ENCODE peak calls at places on chromosomes 2 and 18, in ten cellular contexts. One of them, this sample, is unnamed.

GRCh38 chr2:237407734-237408133 is 6.2 kb downstream of the COL6A3 start:
- DNase-seq in caudate nucleus: no peak
- DNase-seq in H7: no peak
- DNase-seq in hypothalamus: no peak
- DNase-seq in RCC 7860: no peak
- DNase-seq in CD8-positive, alpha-beta T cell: no peak
- DNase-seq in cardiac muscle cell: no peak
- DNase-seq in fibroblast of mammary gland: peak
- DNase-seq in NCI-H1930: no peak
- DNase-seq in NCI-H1417: no peak
- DNase-seq in this sample: no peak

GRCh38 chr2:48900321-48901014 is 144.9 kb upstream of the LHCGR start:
- DNase-seq in NCI-H1930: no peak
- DNase-seq in caudate nucleus: peak
- DNase-seq in hypothalamus: peak
- DNase-seq in cardiac muscle cell: no peak
- DNase-seq in H7: no peak
- DNase-seq in fibroblast of mammary gland: peak
- DNase-seq in RCC 7860: no peak
- DNase-seq in NCI-H1417: no peak
- DNase-seq in CD8-positive, alpha-beta T cell: no peak
- DNase-seq in this sample: no peak

GRCh38 chr2:170886391-170886790 is 42.7 kb upstream of the GORASP2 start:
- DNase-seq in fibroblast of mammary gland: peak
- DNase-seq in NCI-H1417: no peak
- DNase-seq in hypothalamus: no peak
- DNase-seq in NCI-H1930: no peak
- DNase-seq in caudate nucleus: no peak
- DNase-seq in cardiac muscle cell: no peak
- DNase-seq in H7: no peak
- DNase-seq in RCC 7860: peak
- DNase-seq in CD8-positive, alpha-beta T cell: no peak
- DNase-seq in this sample: no peak

GRCh38 chr2:36487947-36488346 is 110.0 kb downstream of the FEZ2 start:
- DNase-seq in CD8-positive, alpha-beta T cell: no peak
- DNase-seq in NCI-H1417: no peak
- DNase-seq in fibroblast of mammary gland: no peak
- DNase-seq in cardiac muscle cell: no peak
- DNase-seq in caudate nucleus: no peak
- DNase-seq in hypothalamus: no peak
- DNase-seq in NCI-H1930: no peak
- DNase-seq in RCC 7860: no peak
- DNase-seq in H7: no peak
- DNase-seq in this sample: no peak

GRCh38 chr2:111182740-111183139 is 62.0 kb downstream of the BCL2L11 start:
- DNase-seq in caudate nucleus: no peak
- DNase-seq in H7: no peak
- DNase-seq in NCI-H1930: no peak
- DNase-seq in hypothalamus: no peak
- DNase-seq in CD8-positive, alpha-beta T cell: no peak
- DNase-seq in NCI-H1417: no peak
- DNase-seq in cardiac muscle cell: no peak
- DNase-seq in RCC 7860: no peak
- DNase-seq in fibroblast of mammary gland: no peak
- DNase-seq in this sample: no peak

GRCh38 chr2:38775097-38775920 is 2.7 kb upstream of the GEMIN6 start:
- DNase-seq in caudate nucleus: no peak
- DNase-seq in hypothalamus: no peak
- DNase-seq in cardiac muscle cell: no peak
- DNase-seq in NCI-H1417: no peak
- DNase-seq in fibroblast of mammary gland: no peak
- DNase-seq in NCI-H1930: no peak
- DNase-seq in H7: no peak
- DNase-seq in CD8-positive, alpha-beta T cell: no peak
- DNase-seq in RCC 7860: no peak
- DNase-seq in this sample: no peak

GRCh38 chr2:24793752-24794477 is 690 bp downstream of the CENPO start:
- DNase-seq in RCC 7860: peak
- DNase-seq in fibroblast of mammary gland: peak
- DNase-seq in CD8-positive, alpha-beta T cell: no peak
- DNase-seq in H7: no peak
- DNase-seq in NCI-H1417: peak
- DNase-seq in cardiac muscle cell: peak
- DNase-seq in hypothalamus: no peak
- DNase-seq in NCI-H1930: peak
- DNase-seq in caudate nucleus: no peak
- DNase-seq in this sample: peak

GRCh38 chr18:57434177-57434535 is 1.0 kb upstream of the ONECUT2 start:
- DNase-seq in H7: no peak
- DNase-seq in caudate nucleus: no peak
- DNase-seq in RCC 7860: no peak
- DNase-seq in hypothalamus: no peak
- DNase-seq in NCI-H1417: peak
- DNase-seq in CD8-positive, alpha-beta T cell: no peak
- DNase-seq in cardiac muscle cell: no peak
- DNase-seq in NCI-H1930: no peak
- DNase-seq in fibroblast of mammary gland: no peak
- DNase-seq in this sample: no peak

GRCh38 chr18:55477537-55478300 is 110.3 kb downstream of the TCF4 start:
- DNase-seq in H7: no peak
- DNase-seq in NCI-H1417: no peak
- DNase-seq in CD8-positive, alpha-beta T cell: no peak
- DNase-seq in RCC 7860: peak
- DNase-seq in fibroblast of mammary gland: peak
- DNase-seq in hypothalamus: no peak
- DNase-seq in cardiac muscle cell: peak
- DNase-seq in NCI-H1930: no peak
- DNase-seq in caudate nucleus: no peak
- DNase-seq in this sample: peak

GRCh38 chr2:231308631-231309414 is 86.7 kb upstream of the B3GNT7 start:
- DNase-seq in RCC 7860: peak
- DNase-seq in cardiac muscle cell: no peak
- DNase-seq in H7: no peak
- DNase-seq in fibroblast of mammary gland: peak
- DNase-seq in NCI-H1930: no peak
- DNase-seq in caudate nucleus: no peak
- DNase-seq in hypothalamus: no peak
- DNase-seq in NCI-H1417: no peak
- DNase-seq in CD8-positive, alpha-beta T cell: no peak
- DNase-seq in this sample: no peak

GRCh38 chr2:214076527-214076926 is 334.3 kb upstream of the VWC2L start:
- DNase-seq in cardiac muscle cell: no peak
- DNase-seq in fibroblast of mammary gland: no peak
- DNase-seq in CD8-positive, alpha-beta T cell: no peak
- DNase-seq in NCI-H1417: no peak
- DNase-seq in caudate nucleus: no peak
- DNase-seq in RCC 7860: peak
- DNase-seq in NCI-H1930: no peak
- DNase-seq in H7: no peak
- DNase-seq in hypothalamus: no peak
- DNase-seq in this sample: peak

GRCh38 chr2:3535794-3536681 is 16.7 kb upstream of the ADI1 start:
- DNase-seq in NCI-H1930: no peak
- DNase-seq in H7: peak
- DNase-seq in cardiac muscle cell: no peak
- DNase-seq in hypothalamus: no peak
- DNase-seq in RCC 7860: peak
- DNase-seq in caudate nucleus: peak
- DNase-seq in fibroblast of mammary gland: peak
- DNase-seq in CD8-positive, alpha-beta T cell: no peak
- DNase-seq in NCI-H1417: no peak
- DNase-seq in this sample: peak

GRCh38 chr2:174711206-174711605 is 53.1 kb downstream of the CHRNA1 start:
- DNase-seq in NCI-H1930: no peak
- DNase-seq in H7: no peak
- DNase-seq in NCI-H1417: no peak
- DNase-seq in CD8-positive, alpha-beta T cell: no peak
- DNase-seq in RCC 7860: no peak
- DNase-seq in hypothalamus: no peak
- DNase-seq in cardiac muscle cell: no peak
- DNase-seq in caudate nucleus: no peak
- DNase-seq in fibroblast of mammary gland: peak
- DNase-seq in this sample: no peak

GRCh38 chr2:113175736-113176695 is 2.2 kb downstream of the PSD4 start:
- DNase-seq in RCC 7860: no peak
- DNase-seq in NCI-H1417: no peak
- DNase-seq in hypothalamus: no peak
- DNase-seq in CD8-positive, alpha-beta T cell: no peak
- DNase-seq in fibroblast of mammary gland: no peak
- DNase-seq in NCI-H1930: no peak
- DNase-seq in cardiac muscle cell: no peak
- DNase-seq in caudate nucleus: no peak
- DNase-seq in H7: no peak
- DNase-seq in this sample: no peak

GRCh38 chr2:11071207-11071606 is 84.1 kb upstream of the SLC66A3 start:
- DNase-seq in H7: no peak
- DNase-seq in fibroblast of mammary gland: peak
- DNase-seq in CD8-positive, alpha-beta T cell: no peak
- DNase-seq in hypothalamus: no peak
- DNase-seq in NCI-H1417: no peak
- DNase-seq in cardiac muscle cell: peak
- DNase-seq in NCI-H1930: no peak
- DNase-seq in caudate nucleus: no peak
- DNase-seq in RCC 7860: no peak
- DNase-seq in this sample: no peak

GRCh38 chr2:136696438-136696837 is 68.9 kb upstream of the THSD7B start:
- DNase-seq in NCI-H1930: no peak
- DNase-seq in H7: no peak
- DNase-seq in fibroblast of mammary gland: no peak
- DNase-seq in cardiac muscle cell: no peak
- DNase-seq in NCI-H1417: no peak
- DNase-seq in caudate nucleus: no peak
- DNase-seq in RCC 7860: no peak
- DNase-seq in CD8-positive, alpha-beta T cell: no peak
- DNase-seq in hypothalamus: no peak
- DNase-seq in this sample: no peak

GRCh38 chr2:28137221-28137620 is 246.7 kb downstream of the BABAM2 start:
- DNase-seq in caudate nucleus: no peak
- DNase-seq in NCI-H1930: no peak
- DNase-seq in hypothalamus: no peak
- DNase-seq in fibroblast of mammary gland: peak
- DNase-seq in H7: no peak
- DNase-seq in cardiac muscle cell: peak
- DNase-seq in NCI-H1417: no peak
- DNase-seq in RCC 7860: no peak
- DNase-seq in CD8-positive, alpha-beta T cell: no peak
- DNase-seq in this sample: no peak

This sample was measured in SW480.